ENCODE peak calls at places on chromosome 19, in four cellular contexts. One of them, this sample, is unnamed.

GRCh38 chr19:39411006-39411831 is 1.2 kb upstream of the PLEKHG2 start:
- DNase-seq in Peyer's patch: peak
- DNase-seq in AG08395: no peak
- DNase-seq in activated CD4-positive, alpha-beta T cell treated with anti-CD3 and anti-CD28 coated beads, Interleukin-2, amount 10 ng/mL, durations not matched to agents 7 days and 5 days: peak
- DNase-seq in this sample: no peak

GRCh38 chr19:39645800-39646411 is 9.8 kb upstream of the LGALS16 start:
- DNase-seq in Peyer's patch: no peak
- DNase-seq in activated CD4-positive, alpha-beta T cell treated with anti-CD3 and anti-CD28 coated beads, Interleukin-2, amount 10 ng/mL, durations not matched to agents 7 days and 5 days: peak
- DNase-seq in AG08395: peak
- DNase-seq in this sample: no peak

GRCh38 chr19:3653081-3653795 is 26.6 kb upstream of the CACTIN start:
- DNase-seq in AG08395: no peak
- DNase-seq in Peyer's patch: no peak
- DNase-seq in activated CD4-positive, alpha-beta T cell treated with anti-CD3 and anti-CD28 coated beads, Interleukin-2, amount 10 ng/mL, durations not matched to agents 7 days and 5 days: no peak
- DNase-seq in this sample: no peak

GRCh38 chr19:16335226-16335625 is 10.6 kb downstream of the KLF2 start:
- DNase-seq in activated CD4-positive, alpha-beta T cell treated with anti-CD3 and anti-CD28 coated beads, Interleukin-2, amount 10 ng/mL, durations not matched to agents 7 days and 5 days: no peak
- DNase-seq in Peyer's patch: no peak
- DNase-seq in AG08395: no peak
- DNase-seq in this sample: no peak

GRCh38 chr19:14950421-14950820 is 9.1 kb downstream of the OR7C2 start:
- DNase-seq in AG08395: no peak
- DNase-seq in activated CD4-positive, alpha-beta T cell treated with anti-CD3 and anti-CD28 coated beads, Interleukin-2, amount 10 ng/mL, durations not matched to agents 7 days and 5 days: no peak
- DNase-seq in Peyer's patch: no peak
- DNase-seq in this sample: no peak

GRCh38 chr19:52778811-52779210 is 7.8 kb downstream of the ZNF600 start:
- DNase-seq in activated CD4-positive, alpha-beta T cell treated with anti-CD3 and anti-CD28 coated beads, Interleukin-2, amount 10 ng/mL, durations not matched to agents 7 days and 5 days: peak
- DNase-seq in Peyer's patch: no peak
- DNase-seq in AG08395: no peak
- DNase-seq in this sample: no peak

GRCh38 chr19:42132030-42132628 is at the start of gene POU2F2:
- DNase-seq in Peyer's patch: peak
- DNase-seq in AG08395: no peak
- DNase-seq in activated CD4-positive, alpha-beta T cell treated with anti-CD3 and anti-CD28 coated beads, Interleukin-2, amount 10 ng/mL, durations not matched to agents 7 days and 5 days: peak
- DNase-seq in this sample: peak

GRCh38 chr19:31499826-31500539 is 150.7 kb upstream of the TSHZ3 start:
- DNase-seq in AG08395: no peak
- DNase-seq in Peyer's patch: no peak
- DNase-seq in activated CD4-positive, alpha-beta T cell treated with anti-CD3 and anti-CD28 coated beads, Interleukin-2, amount 10 ng/mL, durations not matched to agents 7 days and 5 days: no peak
- DNase-seq in this sample: no peak

GRCh38 chr19:10043286-10043927 is 30.1 kb downstream of the RDH8 start:
- DNase-seq in AG08395: no peak
- DNase-seq in activated CD4-positive, alpha-beta T cell treated with anti-CD3 and anti-CD28 coated beads, Interleukin-2, amount 10 ng/mL, durations not matched to agents 7 days and 5 days: no peak
- DNase-seq in Peyer's patch: no peak
- DNase-seq in this sample: no peak

This sample was measured in upper lobe of right lung.